ENCODE peak calls at places on chromosomes 2 and 18, in ten cellular contexts. N is NCI-H460, I is HuH-7.5, W is foreskin melanocyte, L is psoas muscle, A is anterior cingulate cortex, D is GM03348, Y is kidney glomerular epithelial cell, M is tibial artery, T is NCI-H2029. G is an unnamed sample.

GRCh38 chr2:164739966-164740365 is 101.7 kb downstream of the COBLL1 start:
- DNase-seq in N (no peak), I (no peak), W (peak), L (no peak), A (no peak), D (peak), Y (peak), M (no peak), T (no peak), G (no peak)

GRCh38 chr2:196113061-196113974 is 44.7 kb upstream of the DNAH7 start:
- DNase-seq in N (no peak), I (no peak), W (peak), L (no peak), A (no peak), D (peak), Y (peak), M (peak), T (no peak), G (no peak)

GRCh38 chr2:164847966-164848365 is 6.3 kb upstream of the COBLL1 start:
- DNase-seq in N (no peak), I (no peak), W (no peak), L (no peak), A (no peak), D (no peak), Y (no peak), M (no peak), T (no peak), G (no peak)

GRCh38 chr2:64697286-64698023 is 43.7 kb upstream of the SERTAD2 start:
- DNase-seq in N (no peak), I (no peak), W (no peak), L (no peak), A (no peak), D (peak), Y (no peak), M (no peak), T (no peak), G (no peak)

GRCh38 chr2:176148758-176149483 is 2.4 kb upstream of the HOXD4 start:
- DNase-seq in N (no peak), I (no peak), W (no peak), L (no peak), A (no peak), D (no peak), Y (no peak), M (no peak), T (no peak), G (no peak)

GRCh38 chr2:96541326-96541725 is 4.8 kb downstream of the ARID5A start:
- DNase-seq in N (no peak), I (no peak), W (no peak), L (no peak), A (no peak), D (peak), Y (no peak), M (no peak), T (no peak), G (no peak)

GRCh38 chr2:48483506-48483905 is 46.4 kb upstream of the STON1 start:
- DNase-seq in N (no peak), I (no peak), W (peak), L (no peak), A (no peak), D (no peak), Y (no peak), M (no peak), T (no peak), G (peak)

GRCh38 chr2:121297217-121297830 is 12.3 kb upstream of the TFCP2L1 start:
- DNase-seq in N (peak), I (peak), W (peak), L (no peak), A (no peak), D (peak), Y (peak), M (no peak), T (peak), G (no peak)

GRCh38 chr2:160157861-160158813 is 41.9 kb downstream of the ITGB6 start:
- DNase-seq in N (no peak), I (no peak), W (peak), L (no peak), A (no peak), D (peak), Y (peak), M (no peak), T (no peak), G (no peak)

GRCh38 chr18:47996091-47996541 is 65.7 kb upstream of the SMAD2 start:
- DNase-seq in N (no peak), I (no peak), W (no peak), L (no peak), A (no peak), D (no peak), Y (no peak), M (no peak), T (no peak), G (no peak)

GRCh38 chr2:37168217-37168981 is 11.6 kb upstream of the EIF2AK2 start:
- DNase-seq in N (peak), I (peak), W (no peak), L (no peak), A (no peak), D (peak), Y (peak), M (no peak), T (no peak), G (no peak)

GRCh38 chr2:63882395-63883130 is 40.9 kb downstream of the UGP2 start:
- DNase-seq in N (no peak), I (no peak), W (no peak), L (no peak), A (no peak), D (no peak), Y (no peak), M (no peak), T (no peak), G (no peak)

GRCh38 chr2:165563468-165564225 is 94.1 kb downstream of the CSRNP3 start:
- DNase-seq in N (no peak), I (no peak), W (no peak), L (no peak), A (no peak), D (no peak), Y (no peak), M (no peak), T (no peak), G (no peak)

GRCh38 chr2:219441451-219442205 is 7.0 kb downstream of the SPEG start:
- DNase-seq in N (no peak), I (peak), W (no peak), L (peak), A (peak), D (peak), Y (peak), M (no peak), T (peak), G (peak)

GRCh38 chr2:229133155-229133772 is 137.8 kb downstream of the PID1 start:
- DNase-seq in N (peak), I (peak), W (peak), L (no peak), A (no peak), D (peak), Y (no peak), M (no peak), T (peak), G (no peak)

GRCh38 chr2:65046633-65047407 is 9.4 kb upstream of the CEP68 start:
- DNase-seq in N (no peak), I (no peak), W (no peak), L (peak), A (no peak), D (no peak), Y (no peak), M (no peak), T (no peak), G (no peak)

GRCh38 chr2:23900927-23901322 is 26.0 kb downstream of the ATAD2B start:
- DNase-seq in N (peak), I (no peak), W (peak), L (no peak), A (no peak), D (peak), Y (peak), M (peak), T (no peak), G (no peak)

GRCh38 chr2:133643822-133644221 is 75.6 kb upstream of the NCKAP5 start:
- DNase-seq in N (no peak), I (no peak), W (no peak), L (no peak), A (no peak), D (no peak), Y (no peak), M (no peak), T (no peak), G (no peak)

G was measured in uterus.